ENCODE peak calls at places on chromosome 18, in five cellular contexts. One of them, this sample, is unnamed.

GRCh38 chr18:25057491-25058050 is 294.4 kb downstream of the ZNF521 start:
- DNase-seq in non-pigmented ciliary epithelial cell: no peak
- DNase-seq in NCI-H1417: no peak
- DNase-seq in activated CD8-positive, alpha-beta memory T cell treated with anti-CD3 and anti-CD28 coated beads, Interleukin-2, amount 50 U/mL, for 48 hours: no peak
- DNase-seq in activated T-cell treated with anti-CD3 and anti-CD28 coated beads for 1 hour: no peak
- DNase-seq in this sample: no peak

GRCh38 chr18:8045160-8045885 is 478.2 kb downstream of the PTPRM start:
- DNase-seq in NCI-H1417: no peak
- DNase-seq in non-pigmented ciliary epithelial cell: no peak
- DNase-seq in activated CD8-positive, alpha-beta memory T cell treated with anti-CD3 and anti-CD28 coated beads, Interleukin-2, amount 50 U/mL, for 48 hours: no peak
- DNase-seq in activated T-cell treated with anti-CD3 and anti-CD28 coated beads for 1 hour: no peak
- DNase-seq in this sample: no peak

GRCh38 chr18:987325-988186 is 82.9 kb downstream of the ADCYAP1 start:
- DNase-seq in activated T-cell treated with anti-CD3 and anti-CD28 coated beads for 1 hour: no peak
- DNase-seq in non-pigmented ciliary epithelial cell: peak
- DNase-seq in NCI-H1417: no peak
- DNase-seq in activated CD8-positive, alpha-beta memory T cell treated with anti-CD3 and anti-CD28 coated beads, Interleukin-2, amount 50 U/mL, for 48 hours: no peak
- DNase-seq in this sample: no peak

GRCh38 chr18:32552421-32553030 is 81.8 kb upstream of the GAREM1 start:
- DNase-seq in non-pigmented ciliary epithelial cell: peak
- DNase-seq in activated T-cell treated with anti-CD3 and anti-CD28 coated beads for 1 hour: peak
- DNase-seq in activated CD8-positive, alpha-beta memory T cell treated with anti-CD3 and anti-CD28 coated beads, Interleukin-2, amount 50 U/mL, for 48 hours: peak
- DNase-seq in NCI-H1417: peak
- DNase-seq in this sample: peak

GRCh38 chr18:3579701-3580100 is 129.7 kb downstream of the TGIF1 start:
- DNase-seq in non-pigmented ciliary epithelial cell: peak
- DNase-seq in NCI-H1417: no peak
- DNase-seq in activated CD8-positive, alpha-beta memory T cell treated with anti-CD3 and anti-CD28 coated beads, Interleukin-2, amount 50 U/mL, for 48 hours: no peak
- DNase-seq in activated T-cell treated with anti-CD3 and anti-CD28 coated beads for 1 hour: no peak
- DNase-seq in this sample: no peak

GRCh38 chr18:45109271-45109670 is 428.6 kb downstream of the SETBP1 start:
- DNase-seq in non-pigmented ciliary epithelial cell: no peak
- DNase-seq in activated CD8-positive, alpha-beta memory T cell treated with anti-CD3 and anti-CD28 coated beads, Interleukin-2, amount 50 U/mL, for 48 hours: no peak
- DNase-seq in activated T-cell treated with anti-CD3 and anti-CD28 coated beads for 1 hour: no peak
- DNase-seq in NCI-H1417: no peak
- DNase-seq in this sample: no peak

GRCh38 chr18:60987963-60988362 is 345.3 kb upstream of the CDH20 start:
- DNase-seq in activated CD8-positive, alpha-beta memory T cell treated with anti-CD3 and anti-CD28 coated beads, Interleukin-2, amount 50 U/mL, for 48 hours: no peak
- DNase-seq in NCI-H1417: no peak
- DNase-seq in activated T-cell treated with anti-CD3 and anti-CD28 coated beads for 1 hour: no peak
- DNase-seq in non-pigmented ciliary epithelial cell: no peak
- DNase-seq in this sample: no peak

GRCh38 chr18:13381907-13382682 is 163.5 kb downstream of the LDLRAD4 start:
- DNase-seq in non-pigmented ciliary epithelial cell: peak
- DNase-seq in activated T-cell treated with anti-CD3 and anti-CD28 coated beads for 1 hour: no peak
- DNase-seq in activated CD8-positive, alpha-beta memory T cell treated with anti-CD3 and anti-CD28 coated beads, Interleukin-2, amount 50 U/mL, for 48 hours: peak
- DNase-seq in NCI-H1417: peak
- DNase-seq in this sample: no peak

GRCh38 chr18:48780151-48781001 is 170.4 kb downstream of the SMAD7 start:
- DNase-seq in non-pigmented ciliary epithelial cell: no peak
- DNase-seq in NCI-H1417: no peak
- DNase-seq in activated T-cell treated with anti-CD3 and anti-CD28 coated beads for 1 hour: no peak
- DNase-seq in activated CD8-positive, alpha-beta memory T cell treated with anti-CD3 and anti-CD28 coated beads, Interleukin-2, amount 50 U/mL, for 48 hours: no peak
- DNase-seq in this sample: no peak

GRCh38 chr18:57997820-57998219 is 46.2 kb upstream of the NEDD4L start:
- DNase-seq in activated CD8-positive, alpha-beta memory T cell treated with anti-CD3 and anti-CD28 coated beads, Interleukin-2, amount 50 U/mL, for 48 hours: no peak
- DNase-seq in activated T-cell treated with anti-CD3 and anti-CD28 coated beads for 1 hour: no peak
- DNase-seq in non-pigmented ciliary epithelial cell: no peak
- DNase-seq in NCI-H1417: no peak
- DNase-seq in this sample: no peak

GRCh38 chr18:76307293-76307690 is 187.8 kb downstream of the ZNF516 start:
- DNase-seq in activated T-cell treated with anti-CD3 and anti-CD28 coated beads for 1 hour: no peak
- DNase-seq in NCI-H1417: no peak
- DNase-seq in activated CD8-positive, alpha-beta memory T cell treated with anti-CD3 and anti-CD28 coated beads, Interleukin-2, amount 50 U/mL, for 48 hours: no peak
- DNase-seq in non-pigmented ciliary epithelial cell: no peak
- DNase-seq in this sample: no peak

GRCh38 chr18:6488956-6489355 is 74.2 kb upstream of the L3MBTL4 start:
- DNase-seq in non-pigmented ciliary epithelial cell: no peak
- DNase-seq in NCI-H1417: no peak
- DNase-seq in activated T-cell treated with anti-CD3 and anti-CD28 coated beads for 1 hour: no peak
- DNase-seq in activated CD8-positive, alpha-beta memory T cell treated with anti-CD3 and anti-CD28 coated beads, Interleukin-2, amount 50 U/mL, for 48 hours: no peak
- DNase-seq in this sample: no peak

GRCh38 chr18:35463050-35463449 is 34.7 kb downstream of the INO80C start:
- DNase-seq in activated T-cell treated with anti-CD3 and anti-CD28 coated beads for 1 hour: no peak
- DNase-seq in NCI-H1417: peak
- DNase-seq in activated CD8-positive, alpha-beta memory T cell treated with anti-CD3 and anti-CD28 coated beads, Interleukin-2, amount 50 U/mL, for 48 hours: no peak
- DNase-seq in non-pigmented ciliary epithelial cell: peak
- DNase-seq in this sample: no peak

GRCh38 chr18:52822160-52822559 is 482.2 kb downstream of the DCC start:
- DNase-seq in NCI-H1417: no peak
- DNase-seq in activated T-cell treated with anti-CD3 and anti-CD28 coated beads for 1 hour: no peak
- DNase-seq in activated CD8-positive, alpha-beta memory T cell treated with anti-CD3 and anti-CD28 coated beads, Interleukin-2, amount 50 U/mL, for 48 hours: no peak
- DNase-seq in non-pigmented ciliary epithelial cell: no peak
- DNase-seq in this sample: no peak

GRCh38 chr18:62715829-62716678 is 713 bp downstream of the PHLPP1 start:
- DNase-seq in activated T-cell treated with anti-CD3 and anti-CD28 coated beads for 1 hour: peak
- DNase-seq in NCI-H1417: peak
- DNase-seq in non-pigmented ciliary epithelial cell: no peak
- DNase-seq in activated CD8-positive, alpha-beta memory T cell treated with anti-CD3 and anti-CD28 coated beads, Interleukin-2, amount 50 U/mL, for 48 hours: peak
- DNase-seq in this sample: peak

GRCh38 chr18:58793361-58793760 is 71.3 kb upstream of the ZNF532 start:
- DNase-seq in activated T-cell treated with anti-CD3 and anti-CD28 coated beads for 1 hour: no peak
- DNase-seq in non-pigmented ciliary epithelial cell: no peak
- DNase-seq in activated CD8-positive, alpha-beta memory T cell treated with anti-CD3 and anti-CD28 coated beads, Interleukin-2, amount 50 U/mL, for 48 hours: no peak
- DNase-seq in NCI-H1417: no peak
- DNase-seq in this sample: no peak

GRCh38 chr18:23387265-23387664 is 65.8 kb upstream of the RIOK3 start:
- DNase-seq in activated CD8-positive, alpha-beta memory T cell treated with anti-CD3 and anti-CD28 coated beads, Interleukin-2, amount 50 U/mL, for 48 hours: no peak
- DNase-seq in activated T-cell treated with anti-CD3 and anti-CD28 coated beads for 1 hour: no peak
- DNase-seq in NCI-H1417: peak
- DNase-seq in non-pigmented ciliary epithelial cell: no peak
- DNase-seq in this sample: no peak

GRCh38 chr18:55811964-55812363 is 224.0 kb upstream of the TCF4 start:
- DNase-seq in activated CD8-positive, alpha-beta memory T cell treated with anti-CD3 and anti-CD28 coated beads, Interleukin-2, amount 50 U/mL, for 48 hours: no peak
- DNase-seq in activated T-cell treated with anti-CD3 and anti-CD28 coated beads for 1 hour: no peak
- DNase-seq in non-pigmented ciliary epithelial cell: no peak
- DNase-seq in NCI-H1417: peak
- DNase-seq in this sample: no peak

GRCh38 chr18:46324556-46324955 is 220.4 kb downstream of the HAUS1 start:
- DNase-seq in activated CD8-positive, alpha-beta memory T cell treated with anti-CD3 and anti-CD28 coated beads, Interleukin-2, amount 50 U/mL, for 48 hours: no peak
- DNase-seq in activated T-cell treated with anti-CD3 and anti-CD28 coated beads for 1 hour: no peak
- DNase-seq in non-pigmented ciliary epithelial cell: peak
- DNase-seq in NCI-H1417: peak
- DNase-seq in this sample: no peak

GRCh38 chr18:70380915-70381896 is 92.4 kb downstream of the SOCS6 start:
- DNase-seq in NCI-H1417: peak
- DNase-seq in activated CD8-positive, alpha-beta memory T cell treated with anti-CD3 and anti-CD28 coated beads, Interleukin-2, amount 50 U/mL, for 48 hours: no peak
- DNase-seq in activated T-cell treated with anti-CD3 and anti-CD28 coated beads for 1 hour: no peak
- DNase-seq in non-pigmented ciliary epithelial cell: no peak
- DNase-seq in this sample: no peak

GRCh38 chr18:8943900-8944870 is 158.3 kb upstream of the NDUFV2 start:
- DNase-seq in activated T-cell treated with anti-CD3 and anti-CD28 coated beads for 1 hour: no peak
- DNase-seq in non-pigmented ciliary epithelial cell: peak
- DNase-seq in NCI-H1417: no peak
- DNase-seq in activated CD8-positive, alpha-beta memory T cell treated with anti-CD3 and anti-CD28 coated beads, Interleukin-2, amount 50 U/mL, for 48 hours: no peak
- DNase-seq in this sample: no peak

GRCh38 chr18:13218376-13219011 is at the start of gene LDLRAD4:
- DNase-seq in activated T-cell treated with anti-CD3 and anti-CD28 coated beads for 1 hour: peak
- DNase-seq in non-pigmented ciliary epithelial cell: no peak
- DNase-seq in activated CD8-positive, alpha-beta memory T cell treated with anti-CD3 and anti-CD28 coated beads, Interleukin-2, amount 50 U/mL, for 48 hours: peak
- DNase-seq in NCI-H1417: peak
- DNase-seq in this sample: peak

GRCh38 chr18:47287911-47288635 is 36.6 kb upstream of the SKOR2 start:
- DNase-seq in NCI-H1417: peak
- DNase-seq in non-pigmented ciliary epithelial cell: no peak
- DNase-seq in activated T-cell treated with anti-CD3 and anti-CD28 coated beads for 1 hour: no peak
- DNase-seq in activated CD8-positive, alpha-beta memory T cell treated with anti-CD3 and anti-CD28 coated beads, Interleukin-2, amount 50 U/mL, for 48 hours: no peak
- DNase-seq in this sample: no peak

GRCh38 chr18:11149441-11150270 is at the start of gene PIEZO2:
- DNase-seq in non-pigmented ciliary epithelial cell: no peak
- DNase-seq in activated CD8-positive, alpha-beta memory T cell treated with anti-CD3 and anti-CD28 coated beads, Interleukin-2, amount 50 U/mL, for 48 hours: no peak
- DNase-seq in activated T-cell treated with anti-CD3 and anti-CD28 coated beads for 1 hour: no peak
- DNase-seq in NCI-H1417: peak
- DNase-seq in this sample: no peak

GRCh38 chr18:55452123-55452611 is 135.8 kb downstream of the TCF4 start:
- DNase-seq in activated CD8-positive, alpha-beta memory T cell treated with anti-CD3 and anti-CD28 coated beads, Interleukin-2, amount 50 U/mL, for 48 hours: no peak
- DNase-seq in non-pigmented ciliary epithelial cell: no peak
- DNase-seq in NCI-H1417: no peak
- DNase-seq in activated T-cell treated with anti-CD3 and anti-CD28 coated beads for 1 hour: no peak
- DNase-seq in this sample: no peak

GRCh38 chr18:55114856-55115255 is 155.6 kb upstream of the CCDC68 start:
- DNase-seq in activated T-cell treated with anti-CD3 and anti-CD28 coated beads for 1 hour: no peak
- DNase-seq in activated CD8-positive, alpha-beta memory T cell treated with anti-CD3 and anti-CD28 coated beads, Interleukin-2, amount 50 U/mL, for 48 hours: no peak
- DNase-seq in non-pigmented ciliary epithelial cell: no peak
- DNase-seq in NCI-H1417: no peak
- DNase-seq in this sample: no peak

GRCh38 chr18:48326901-48327675 is 82.1 kb downstream of the ZBTB7C start:
- DNase-seq in NCI-H1417: no peak
- DNase-seq in activated CD8-positive, alpha-beta memory T cell treated with anti-CD3 and anti-CD28 coated beads, Interleukin-2, amount 50 U/mL, for 48 hours: no peak
- DNase-seq in activated T-cell treated with anti-CD3 and anti-CD28 coated beads for 1 hour: no peak
- DNase-seq in non-pigmented ciliary epithelial cell: peak
- DNase-seq in this sample: no peak

GRCh38 chr18:49321800-49322461 is 138.5 kb downstream of the DYM start:
- DNase-seq in non-pigmented ciliary epithelial cell: peak
- DNase-seq in NCI-H1417: no peak
- DNase-seq in activated CD8-positive, alpha-beta memory T cell treated with anti-CD3 and anti-CD28 coated beads, Interleukin-2, amount 50 U/mL, for 48 hours: no peak
- DNase-seq in activated T-cell treated with anti-CD3 and anti-CD28 coated beads for 1 hour: no peak
- DNase-seq in this sample: no peak

GRCh38 chr18:26617151-26617554 is 68.8 kb upstream of the KCTD1 start:
- DNase-seq in non-pigmented ciliary epithelial cell: peak
- DNase-seq in NCI-H1417: no peak
- DNase-seq in activated T-cell treated with anti-CD3 and anti-CD28 coated beads for 1 hour: no peak
- DNase-seq in activated CD8-positive, alpha-beta memory T cell treated with anti-CD3 and anti-CD28 coated beads, Interleukin-2, amount 50 U/mL, for 48 hours: no peak
- DNase-seq in this sample: no peak

GRCh38 chr18:72720116-72720515 is 147.7 kb downstream of the NETO1 start:
- DNase-seq in non-pigmented ciliary epithelial cell: no peak
- DNase-seq in NCI-H1417: peak
- DNase-seq in activated CD8-positive, alpha-beta memory T cell treated with anti-CD3 and anti-CD28 coated beads, Interleukin-2, amount 50 U/mL, for 48 hours: no peak
- DNase-seq in activated T-cell treated with anti-CD3 and anti-CD28 coated beads for 1 hour: no peak
- DNase-seq in this sample: no peak

GRCh38 chr18:79680100-79680879 is 687 bp downstream of the CTDP1 start:
- DNase-seq in NCI-H1417: peak
- DNase-seq in non-pigmented ciliary epithelial cell: no peak
- DNase-seq in activated T-cell treated with anti-CD3 and anti-CD28 coated beads for 1 hour: no peak
- DNase-seq in activated CD8-positive, alpha-beta memory T cell treated with anti-CD3 and anti-CD28 coated beads, Interleukin-2, amount 50 U/mL, for 48 hours: peak
- DNase-seq in this sample: no peak

GRCh38 chr18:3703732-3704176 is 253.8 kb downstream of the TGIF1 start:
- DNase-seq in activated CD8-positive, alpha-beta memory T cell treated with anti-CD3 and anti-CD28 coated beads, Interleukin-2, amount 50 U/mL, for 48 hours: no peak
- DNase-seq in non-pigmented ciliary epithelial cell: peak
- DNase-seq in NCI-H1417: peak
- DNase-seq in activated T-cell treated with anti-CD3 and anti-CD28 coated beads for 1 hour: no peak
- DNase-seq in this sample: no peak